ENCODE peak calls at places on chromosomes 2 and 18, in eight cellular contexts. N, K, X, D, S, F, O and T are unnamed samples.

GRCh38 chr2:22600166-22600565 is 784.8 kb upstream of the KLHL29 start:
- DNase-seq in X (no peak), F (no peak), N (no peak), K (no peak), D (no peak), S (no peak), O (no peak), T (no peak)

GRCh38 chr2:31113765-31114164 is 24.5 kb downstream of the GALNT14 start:
- DNase-seq in K (no peak), X (no peak), F (no peak), O (no peak), N (no peak), S (no peak), D (no peak), T (no peak)

GRCh38 chr2:26400723-26401122 is 997 bp upstream of the DRC1 start:
- DNase-seq in F (no peak), N (no peak), S (no peak), X (no peak), D (no peak), K (peak), O (no peak), T (no peak)

GRCh38 chr2:118858485-118859156 is 11.2 kb upstream of the EN1 start:
- DNase-seq in N (no peak), F (no peak), D (no peak), S (no peak), K (no peak), X (no peak), O (no peak), T (no peak)

GRCh38 chr2:120319135-120319534 is 26.8 kb upstream of the INHBB start:
- DNase-seq in O (no peak), N (no peak), D (no peak), K (no peak), X (no peak), F (no peak), S (no peak), T (no peak)

GRCh38 chr2:191245869-191246531 is 796 bp downstream of the MYO1B start:
- DNase-seq in D (peak), F (peak), O (peak), K (peak), X (peak), N (peak), S (no peak), T (no peak)

GRCh38 chr18:58288922-58289797 is 245.1 kb downstream of the NEDD4L start:
- DNase-seq in S (peak), F (no peak), K (peak), O (peak), D (no peak), N (no peak), X (no peak), T (no peak)

GRCh38 chr2:80326214-80326613 is 21.7 kb upstream of the LRRTM1 start:
- DNase-seq in S (peak), K (peak), F (no peak), O (peak), D (peak), X (no peak), N (no peak), T (no peak)

GRCh38 chr2:5125017-5125730 is 567.0 kb upstream of the SOX11 start:
- DNase-seq in S (no peak), X (no peak), N (no peak), K (no peak), D (no peak), O (no peak), F (no peak), T (no peak)

GRCh38 chr18:75544496-75544895 is 117.0 kb upstream of the SMIM21 start:
- DNase-seq in K (no peak), X (no peak), N (no peak), S (no peak), F (no peak), D (no peak), O (peak), T (peak)

GRCh38 chr2:18630541-18630940 is 41.2 kb upstream of the NT5C1B start:
- DNase-seq in O (peak), F (no peak), N (no peak), X (no peak), K (no peak), S (no peak), D (no peak), T (no peak)

GRCh38 chr18:75212626-75213110 is 2.1 kb downstream of the TSHZ1 start:
- DNase-seq in O (no peak), D (peak), S (no peak), N (no peak), F (no peak), X (no peak), K (no peak), T (no peak)

GRCh38 chr2:66578853-66579158 is 143.9 kb downstream of the MEIS1 start:
- DNase-seq in O (no peak), K (no peak), F (no peak), N (no peak), D (no peak), S (no peak), X (no peak), T (no peak)

GRCh38 chr2:144660518-144661316 is 140.8 kb upstream of the ZEB2 start:
- DNase-seq in O (peak), S (no peak), D (no peak), X (no peak), N (no peak), K (peak), F (no peak), T (no peak)

GRCh38 chr2:234469251-234469845 is 27.5 kb downstream of the ARL4C start:
- DNase-seq in F (no peak), O (peak), X (no peak), K (no peak), N (no peak), D (no peak), S (no peak), T (no peak)

GRCh38 chr2:238970553-238971081 is 122.7 kb downstream of the TWIST2 start:
- DNase-seq in S (no peak), O (peak), D (peak), X (peak), F (peak), K (peak), N (peak), T (no peak)

GRCh38 chr18:57909620-57910019 is 106.5 kb upstream of the ATP8B1 start:
- DNase-seq in S (no peak), N (no peak), X (no peak), O (peak), F (no peak), D (no peak), K (no peak), T (no peak)

GRCh38 chr18:40124107-40124506 is 1830.9 kb upstream of the PIK3C3 start:
- DNase-seq in N (no peak), S (no peak), F (no peak), O (peak), D (no peak), K (no peak), X (no peak), T (no peak)

GRCh38 chr2:13260401-13260800 is 543.7 kb downstream of the TRIB2 start:
- DNase-seq in S (no peak), F (no peak), D (no peak), X (no peak), O (no peak), K (peak), N (no peak), T (no peak)

GRCh38 chr2:134327367-134327766 is 73.5 kb downstream of the MGAT5 start:
- DNase-seq in O (no peak), D (no peak), S (no peak), N (no peak), K (no peak), X (no peak), F (no peak), T (no peak)

GRCh38 chr2:150110548-150110947 is 376.9 kb downstream of the RND3 start:
- DNase-seq in S (no peak), O (no peak), D (no peak), K (no peak), F (no peak), X (no peak), N (no peak), T (no peak)

GRCh38 chr2:216350214-216350789 is 22.0 kb downstream of the MARCHF4 start:
- DNase-seq in N (no peak), X (no peak), S (no peak), O (peak), F (peak), D (no peak), K (peak), T (no peak)

GRCh38 chr2:10264506-10265327 is 38.0 kb upstream of the HPCAL1 start:
- DNase-seq in D (no peak), O (no peak), F (no peak), X (peak), S (no peak), N (no peak), K (no peak), T (no peak)

GRCh38 chr2:143607446-143608110 is 478.4 kb downstream of the ARHGAP15 start:
- DNase-seq in O (peak), X (no peak), F (no peak), S (no peak), D (no peak), K (no peak), N (no peak), T (no peak)

GRCh38 chr18:47932603-47933002 is 2.1 kb upstream of the SMAD2 start:
- DNase-seq in X (no peak), S (no peak), N (no peak), O (no peak), K (peak), D (no peak), F (no peak), T (no peak)

GRCh38 chr2:151381266-151381665 is 23.9 kb downstream of the TNFAIP6 start:
- DNase-seq in S (no peak), X (no peak), K (no peak), F (no peak), O (peak), D (no peak), N (no peak), T (peak)

GRCh38 chr2:150020221-150020620 is 432.6 kb upstream of the MMADHC start:
- DNase-seq in N (no peak), K (no peak), O (no peak), X (no peak), D (no peak), S (no peak), F (no peak), T (no peak)

GRCh38 chr2:237540823-237541222 is 25.6 kb upstream of the PRLH start:
- DNase-seq in O (peak), F (no peak), S (peak), X (peak), K (peak), N (no peak), D (no peak), T (no peak)

GRCh38 chr2:83113953-83114352 is 1345.1 kb downstream of the SUCLG1 start:
- DNase-seq in K (no peak), D (no peak), X (no peak), N (no peak), O (no peak), S (no peak), F (no peak), T (no peak)

GRCh38 chr2:148106331-148106730 is 85.4 kb downstream of the MBD5 start:
- DNase-seq in K (no peak), N (no peak), F (no peak), D (no peak), X (no peak), S (no peak), O (no peak), T (no peak)

GRCh38 chr2:25286025-25286400 is 55.7 kb downstream of the DNMT3A start:
- DNase-seq in O (no peak), X (no peak), K (peak), N (no peak), S (no peak), F (peak), D (no peak), T (no peak)

GRCh38 chr18:46072959-46073358 is 899 bp upstream of the PSTPIP2 start:
- DNase-seq in K (no peak), F (no peak), S (no peak), D (no peak), X (no peak), O (no peak), N (no peak), T (no peak)

GRCh38 chr18:46070232-46070631 is 1.8 kb downstream of the PSTPIP2 start:
- DNase-seq in N (no peak), K (no peak), O (no peak), X (no peak), F (peak), S (no peak), D (no peak), T (no peak)

GRCh38 chr18:46071894-46072867 is at the start of gene PSTPIP2:
- DNase-seq in S (no peak), D (no peak), O (peak), N (no peak), K (no peak), F (peak), X (peak), T (no peak)

GRCh38 chr18:46070683-46071614 is 1.1 kb downstream of the PSTPIP2 start:
- DNase-seq in O (no peak), N (no peak), D (no peak), X (no peak), S (no peak), K (peak), F (peak), T (no peak)

DNA sequence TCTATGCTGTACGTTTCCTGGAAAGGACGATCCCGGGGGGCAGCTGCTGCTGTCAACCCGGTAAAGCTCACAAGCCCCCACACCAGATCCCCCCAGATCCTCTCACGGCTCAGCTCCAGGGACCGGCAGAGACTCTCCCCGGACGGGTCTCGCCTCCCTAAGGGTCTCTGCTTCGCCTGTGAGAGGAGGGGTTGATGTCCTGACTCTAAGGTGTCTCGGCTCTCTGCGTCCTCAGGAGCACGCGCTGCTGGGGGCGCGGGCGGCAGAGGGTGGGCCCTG is 506 bp downstream of the PSTPIP2 start:
- DNase-seq in F (no peak), K (no peak), N (no peak), X (no peak), S (no peak), O (no peak), D (no peak), T (no peak)
- H3K4me3 ChIP-seq in F (peak), K (no peak), N (no peak), X (peak), S (peak), O (peak), D (peak), T (peak)

DNA sequence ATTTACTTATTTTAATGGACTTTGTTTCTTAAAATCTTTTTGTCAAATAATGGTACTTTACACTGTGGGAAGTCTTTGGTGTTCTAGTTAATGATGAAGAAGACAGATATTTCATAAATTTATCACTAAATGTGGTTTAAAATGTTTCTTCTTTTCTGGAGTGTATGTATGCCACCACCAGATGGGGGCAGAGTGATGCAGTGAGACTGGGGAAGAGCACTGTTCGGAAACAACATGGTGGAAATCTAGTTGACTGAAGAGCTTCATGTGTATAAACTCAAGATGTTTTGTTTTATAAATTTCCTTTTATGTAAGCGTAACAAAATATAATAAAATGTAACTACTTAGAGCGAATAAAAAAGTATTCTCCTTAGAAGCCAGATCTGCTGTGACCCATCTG is 195.1 kb downstream of the KCNE4 start:
- DNase-seq in N (no peak), D (peak), X (no peak), O (peak), F (no peak), K (peak), S (peak), T (no peak)
- TF ChIP-seq CTCF in N (peak), D (peak), X (no peak), O (peak), F (no peak), K (peak), S (peak), T (peak)

DNA sequence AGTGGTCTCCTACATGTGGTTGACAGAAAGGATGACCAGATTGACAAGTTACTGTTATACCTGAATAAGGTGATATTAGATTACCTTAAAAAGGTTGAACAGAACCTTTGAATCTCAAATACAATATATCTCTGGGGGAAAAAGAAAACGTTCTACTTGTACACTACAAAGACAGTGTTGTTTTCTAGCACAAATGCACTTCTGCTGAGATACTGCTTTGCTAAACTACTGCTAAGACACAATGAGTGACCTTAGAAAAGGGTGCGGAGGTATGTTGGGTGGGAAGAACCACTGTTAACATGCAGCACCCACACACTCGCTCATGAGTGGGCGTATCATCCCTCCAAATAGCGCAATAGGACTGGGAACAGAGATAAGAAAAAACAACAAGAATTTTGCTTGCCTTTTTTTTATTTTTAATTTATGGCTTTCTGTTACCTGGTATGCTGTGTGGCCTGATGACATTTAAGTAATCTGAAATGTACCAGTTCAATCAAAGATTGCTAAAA is 6.1 kb downstream of the BCL2 start:
- DNase-seq in X (no peak), S (no peak), F (no peak), D (no peak), K (no peak), N (no peak), O (no peak), T (no peak)
- H3K4me3 ChIP-seq in X (no peak), S (no peak), F (peak), D (no peak), K (peak), N (no peak), O (no peak), T (no peak)

GRCh38 chr18:48967545-48967944 is 16.8 kb upstream of the SMAD7 start:
- DNase-seq in D (no peak), K (no peak), S (no peak), X (no peak), F (no peak), N (no peak), O (no peak), T (no peak)
- TF ChIP-seq CTCF in D (no peak), K (no peak), S (no peak), X (no peak), F (no peak), N (no peak), O (no peak), T (no peak)

GRCh38 chr18:22031581-22031980 is 137.8 kb upstream of the GATA6 start:
- DNase-seq in K (no peak), D (no peak), X (no peak), O (no peak), F (no peak), N (no peak), S (no peak), T (no peak)
- H3K4me3 ChIP-seq in K (no peak), D (no peak), X (no peak), O (no peak), F (no peak), N (no peak), S (no peak), T (no peak)

GRCh38 chr2:209671280-209671679 is 100.4 kb upstream of the UNC80 start:
- DNase-seq in S (no peak), D (no peak), F (no peak), K (no peak), X (no peak), N (no peak), O (no peak), T (no peak)
- TF ChIP-seq CTCF in S (no peak), D (no peak), F (no peak), K (no peak), X (no peak), N (no peak), O (no peak), T (no peak)